ENCODE peak calls at places on chromosomes 12 and 14, in seven cellular contexts. One of them, this sample, is unnamed. For H3K9me3, the result is how much of the 10 kb centered on the place peaks cover.

GRCh38 chr12:22262309-22262708 is 72.2 kb downstream of the ST8SIA1 start:
- DNase-seq in naive thymus-derived CD4-positive, alpha-beta T cell: no peak
- DNase-seq in aorta: no peak
- DNase-seq in adrenal gland: no peak
- DNase-seq in CD8-positive, alpha-beta memory T cell: no peak
- DNase-seq in stomach: no peak
- DNase-seq in tibial artery: no peak
- DNase-seq in this sample: no peak

GRCh38 chr12:27822076-27822712 is 42.2 kb upstream of the MANSC4 start:
- DNase-seq in naive thymus-derived CD4-positive, alpha-beta T cell: peak
- DNase-seq in aorta: no peak
- DNase-seq in CD8-positive, alpha-beta memory T cell: peak
- DNase-seq in tibial artery: no peak
- DNase-seq in adrenal gland: no peak
- DNase-seq in stomach: no peak
- DNase-seq in this sample: no peak

GRCh38 chr14:63290741-63291286 is 27.9 kb downstream of the GPHB5 start:
- DNase-seq in stomach: no peak
- DNase-seq in CD8-positive, alpha-beta memory T cell: no peak
- DNase-seq in naive thymus-derived CD4-positive, alpha-beta T cell: no peak
- DNase-seq in aorta: no peak
- DNase-seq in adrenal gland: no peak
- DNase-seq in tibial artery: no peak
- DNase-seq in this sample: no peak

GRCh38 chr12:52672321-52672933 is 7.8 kb downstream of the KRT1 start:
- DNase-seq in adrenal gland: no peak
- DNase-seq in tibial artery: no peak
- DNase-seq in stomach: no peak
- DNase-seq in naive thymus-derived CD4-positive, alpha-beta T cell: no peak
- DNase-seq in aorta: no peak
- DNase-seq in CD8-positive, alpha-beta memory T cell: no peak
- DNase-seq in this sample: no peak

GRCh38 chr12:111598637-111599458 is at the start of gene ATXN2:
- DNase-seq in naive thymus-derived CD4-positive, alpha-beta T cell: no peak
- DNase-seq in stomach: peak
- DNase-seq in CD8-positive, alpha-beta memory T cell: no peak
- DNase-seq in aorta: peak
- DNase-seq in adrenal gland: peak
- DNase-seq in tibial artery: peak
- DNase-seq in this sample: peak

GRCh38 chr12:56530390-56531055 is 8.9 kb downstream of the RBMS2 start:
- DNase-seq in CD8-positive, alpha-beta memory T cell: no peak
- DNase-seq in naive thymus-derived CD4-positive, alpha-beta T cell: no peak
- DNase-seq in stomach: no peak
- DNase-seq in aorta: no peak
- DNase-seq in tibial artery: no peak
- DNase-seq in adrenal gland: no peak
- DNase-seq in this sample: no peak

GRCh38 chr12:26721800-26722199 is 111.2 kb downstream of the ITPR2 start:
- DNase-seq in aorta: no peak
- DNase-seq in tibial artery: no peak
- DNase-seq in adrenal gland: no peak
- DNase-seq in stomach: no peak
- DNase-seq in naive thymus-derived CD4-positive, alpha-beta T cell: no peak
- DNase-seq in CD8-positive, alpha-beta memory T cell: no peak
- DNase-seq in this sample: peak

GRCh38 chr12:116959198-116959460 is 48.4 kb downstream of the FBXW8 start:
- DNase-seq in aorta: no peak
- DNase-seq in CD8-positive, alpha-beta memory T cell: no peak
- DNase-seq in adrenal gland: no peak
- DNase-seq in stomach: no peak
- DNase-seq in tibial artery: no peak
- DNase-seq in naive thymus-derived CD4-positive, alpha-beta T cell: no peak
- DNase-seq in this sample: no peak

GRCh38 chr12:89098390-89099102 is 253.8 kb downstream of the DUSP6 start:
- DNase-seq in adrenal gland: no peak
- DNase-seq in naive thymus-derived CD4-positive, alpha-beta T cell: no peak
- DNase-seq in tibial artery: no peak
- DNase-seq in CD8-positive, alpha-beta memory T cell: no peak
- DNase-seq in aorta: no peak
- DNase-seq in stomach: peak
- DNase-seq in this sample: no peak

GRCh38 chr12:120886194-120887018 is 17.8 kb downstream of the SPPL3 start:
- DNase-seq in tibial artery: no peak
- DNase-seq in CD8-positive, alpha-beta memory T cell: peak
- DNase-seq in stomach: no peak
- DNase-seq in aorta: no peak
- DNase-seq in adrenal gland: no peak
- DNase-seq in naive thymus-derived CD4-positive, alpha-beta T cell: no peak
- DNase-seq in this sample: no peak

GRCh38 chr14:50003213-50004021 is 110.5 kb downstream of the ARF6 start:
- DNase-seq in CD8-positive, alpha-beta memory T cell: peak
- DNase-seq in aorta: peak
- DNase-seq in stomach: peak
- DNase-seq in tibial artery: peak
- DNase-seq in naive thymus-derived CD4-positive, alpha-beta T cell: peak
- DNase-seq in adrenal gland: peak
- DNase-seq in this sample: peak

GRCh38 chr14:91945776-91946305 is 1.7 kb downstream of the FBLN5 start:
- DNase-seq in naive thymus-derived CD4-positive, alpha-beta T cell: no peak
- DNase-seq in tibial artery: no peak
- DNase-seq in stomach: no peak
- DNase-seq in adrenal gland: no peak
- DNase-seq in CD8-positive, alpha-beta memory T cell: no peak
- DNase-seq in aorta: no peak
- DNase-seq in this sample: no peak

DNA sequence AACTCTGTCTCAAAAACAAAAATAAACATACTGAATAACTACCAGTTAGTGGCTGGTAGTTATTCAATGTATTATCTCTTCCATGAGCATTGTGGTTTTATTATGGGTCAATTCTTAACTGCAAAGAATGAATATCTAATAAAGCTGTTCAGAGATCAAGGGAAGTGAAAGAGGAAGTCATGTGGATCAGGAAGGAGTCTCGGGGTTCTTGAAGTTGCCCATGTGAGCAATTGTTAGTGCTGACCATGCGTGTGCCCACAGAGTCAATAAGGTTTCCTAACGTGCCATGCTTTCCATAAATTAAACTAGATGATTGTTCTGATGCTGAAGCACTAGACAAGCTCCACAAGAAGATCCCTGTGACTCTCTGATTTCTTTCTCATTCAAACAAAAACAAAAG is 136.5 kb upstream of the CPSF6 start:
- DNase-seq in aorta: no peak
- DNase-seq in naive thymus-derived CD4-positive, alpha-beta T cell: no peak
- DNase-seq in CD8-positive, alpha-beta memory T cell: no peak
- DNase-seq in adrenal gland: peak
- DNase-seq in stomach: no peak
- DNase-seq in tibial artery: peak
- DNase-seq in this sample: peak
- H3K27ac ChIP-seq in aorta: no peak
- H3K27ac ChIP-seq in naive thymus-derived CD4-positive, alpha-beta T cell: no peak
- H3K27ac ChIP-seq in CD8-positive, alpha-beta memory T cell: no peak
- H3K27ac ChIP-seq in adrenal gland: no peak
- H3K27ac ChIP-seq in stomach: no peak
- H3K27ac ChIP-seq in tibial artery: no peak
- H3K27ac ChIP-seq in this sample: no peak

DNA sequence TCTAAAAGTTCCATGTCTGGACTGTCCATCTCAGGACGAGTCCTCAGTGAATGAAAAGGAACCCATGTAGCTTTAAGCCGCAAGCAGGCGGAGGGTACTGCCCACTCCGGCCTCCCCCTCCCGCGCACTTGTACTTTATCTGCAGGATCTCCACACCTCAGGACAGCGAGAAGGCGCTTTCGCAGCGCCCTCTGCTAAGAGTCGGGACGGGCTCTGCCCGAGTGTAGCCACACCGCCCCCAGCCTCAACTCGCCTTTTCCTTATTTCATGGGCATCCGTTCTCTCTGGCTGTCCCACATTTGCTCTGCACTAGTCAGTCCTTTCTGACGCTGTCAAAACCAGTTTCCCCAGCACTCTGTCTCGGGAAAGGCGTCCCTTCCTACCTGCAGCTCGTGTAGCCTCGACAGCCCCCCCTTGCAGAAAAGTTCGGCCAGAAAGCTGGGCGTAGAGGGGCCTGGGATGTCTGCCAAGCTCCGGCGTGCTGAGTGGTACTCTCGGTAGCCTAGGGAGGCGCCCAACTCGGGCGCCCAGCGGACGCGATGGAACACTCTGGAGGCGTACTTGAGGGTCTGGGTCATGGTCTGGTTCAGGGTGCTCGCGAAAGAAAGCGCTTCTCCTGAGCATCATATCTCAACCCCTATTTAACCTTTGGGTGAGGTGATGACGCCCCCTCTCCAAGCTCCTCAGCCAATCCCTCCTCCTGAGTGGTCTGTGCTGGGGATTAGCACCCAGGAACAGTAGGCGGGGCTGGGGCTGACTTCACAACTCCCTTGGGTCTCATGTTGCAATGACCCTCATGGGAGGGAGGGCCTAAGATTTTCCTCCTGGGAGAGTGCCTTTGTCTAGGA is at the start of gene CYP27B1:
- DNase-seq in adrenal gland: peak
- DNase-seq in CD8-positive, alpha-beta memory T cell: no peak
- DNase-seq in stomach: no peak
- DNase-seq in tibial artery: no peak
- DNase-seq in aorta: no peak
- DNase-seq in naive thymus-derived CD4-positive, alpha-beta T cell: no peak
- DNase-seq in this sample: no peak
- H3K4me3 ChIP-seq in adrenal gland: no peak
- H3K4me3 ChIP-seq in CD8-positive, alpha-beta memory T cell: peak
- H3K4me3 ChIP-seq in stomach: peak
- H3K4me3 ChIP-seq in tibial artery: peak
- H3K4me3 ChIP-seq in aorta: no peak
- H3K4me3 ChIP-seq in naive thymus-derived CD4-positive, alpha-beta T cell: peak
- H3K4me3 ChIP-seq in this sample: no peak

GRCh38 chr14:26332966-26333365 is 264.9 kb downstream of the NOVA1 start:
- DNase-seq in CD8-positive, alpha-beta memory T cell: no peak
- DNase-seq in stomach: no peak
- DNase-seq in adrenal gland: no peak
- DNase-seq in aorta: peak
- DNase-seq in tibial artery: peak
- DNase-seq in naive thymus-derived CD4-positive, alpha-beta T cell: no peak
- DNase-seq in this sample: no peak
- H3K9me3 ChIP-seq in CD8-positive, alpha-beta memory T cell: under half
- H3K9me3 ChIP-seq in stomach: under half
- H3K9me3 ChIP-seq in adrenal gland: under half
- H3K9me3 ChIP-seq in aorta: under half
- H3K9me3 ChIP-seq in tibial artery: under half
- H3K9me3 ChIP-seq in naive thymus-derived CD4-positive, alpha-beta T cell: under half
- H3K9me3 ChIP-seq in this sample: under half

DNA sequence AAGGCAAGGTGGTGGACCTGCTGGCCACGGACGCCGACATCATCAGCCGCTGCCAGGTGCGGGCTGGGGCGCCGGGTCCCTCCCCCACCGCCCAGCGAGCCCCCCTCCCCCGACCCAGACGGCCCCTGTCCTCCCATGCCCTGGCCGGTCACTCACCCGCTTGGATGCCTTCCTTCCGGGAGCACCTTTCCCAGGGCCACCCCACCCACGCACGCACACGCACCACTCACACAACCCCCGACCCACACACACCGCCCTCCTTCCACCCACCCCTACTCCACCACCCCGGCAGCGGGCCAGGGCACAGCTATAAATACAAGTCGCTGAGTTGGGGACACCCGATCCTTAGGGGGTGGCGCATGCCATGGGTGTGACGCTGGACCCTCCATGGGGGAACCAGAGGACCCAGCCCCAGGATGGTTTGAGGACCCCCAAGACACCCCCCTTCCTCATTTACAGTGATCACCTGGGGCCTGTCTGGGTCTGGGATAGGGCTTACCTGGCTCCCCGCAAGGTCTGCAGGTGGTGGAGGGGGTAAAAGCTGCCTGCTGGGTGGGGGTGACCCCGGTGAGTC is 465 bp downstream of the ADSS1 start:
- DNase-seq in aorta: peak
- DNase-seq in tibial artery: peak
- DNase-seq in stomach: peak
- DNase-seq in CD8-positive, alpha-beta memory T cell: no peak
- DNase-seq in adrenal gland: peak
- DNase-seq in naive thymus-derived CD4-positive, alpha-beta T cell: no peak
- DNase-seq in this sample: peak
- H3K27ac ChIP-seq in aorta: peak
- H3K27ac ChIP-seq in tibial artery: peak
- H3K27ac ChIP-seq in stomach: peak
- H3K27ac ChIP-seq in CD8-positive, alpha-beta memory T cell: peak
- H3K27ac ChIP-seq in adrenal gland: peak
- H3K27ac ChIP-seq in naive thymus-derived CD4-positive, alpha-beta T cell: peak
- H3K27ac ChIP-seq in this sample: no peak

DNA sequence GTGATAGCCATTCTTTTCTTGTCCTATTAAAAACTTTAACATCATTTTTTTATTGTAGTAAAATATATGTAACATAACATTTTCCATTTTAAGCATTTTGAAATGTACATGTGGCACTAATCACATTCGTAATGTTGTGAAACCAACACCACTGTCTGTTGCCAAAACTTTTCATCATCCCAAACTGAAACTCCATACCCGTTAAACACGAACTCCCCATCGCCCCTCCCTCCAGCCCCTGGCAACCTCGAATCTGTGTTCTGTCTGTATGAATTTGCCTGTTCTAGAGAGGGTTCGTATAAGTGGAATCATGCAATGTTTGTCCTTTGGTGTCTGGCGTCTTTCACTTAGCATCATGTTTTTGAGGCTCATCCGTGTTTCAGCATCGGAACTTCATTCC is 75.8 kb downstream of the CCDC92 start:
- DNase-seq in CD8-positive, alpha-beta memory T cell: no peak
- DNase-seq in adrenal gland: no peak
- DNase-seq in stomach: no peak
- DNase-seq in aorta: no peak
- DNase-seq in naive thymus-derived CD4-positive, alpha-beta T cell: no peak
- DNase-seq in tibial artery: no peak
- DNase-seq in this sample: no peak
- H3K4me3 ChIP-seq in CD8-positive, alpha-beta memory T cell: no peak
- H3K4me3 ChIP-seq in adrenal gland: no peak
- H3K4me3 ChIP-seq in stomach: no peak
- H3K4me3 ChIP-seq in aorta: no peak
- H3K4me3 ChIP-seq in naive thymus-derived CD4-positive, alpha-beta T cell: no peak
- H3K4me3 ChIP-seq in tibial artery: no peak
- H3K4me3 ChIP-seq in this sample: no peak

GRCh38 chr14:26104686-26105085 is 493.1 kb downstream of the NOVA1 start:
- DNase-seq in adrenal gland: no peak
- DNase-seq in CD8-positive, alpha-beta memory T cell: no peak
- DNase-seq in tibial artery: no peak
- DNase-seq in aorta: no peak
- DNase-seq in naive thymus-derived CD4-positive, alpha-beta T cell: no peak
- DNase-seq in stomach: no peak
- DNase-seq in this sample: no peak
- H3K9me3 ChIP-seq in adrenal gland: under half
- H3K9me3 ChIP-seq in CD8-positive, alpha-beta memory T cell: under half
- H3K9me3 ChIP-seq in tibial artery: under half
- H3K9me3 ChIP-seq in aorta: under half
- H3K9me3 ChIP-seq in naive thymus-derived CD4-positive, alpha-beta T cell: under half
- H3K9me3 ChIP-seq in stomach: under half
- H3K9me3 ChIP-seq in this sample: under half

GRCh38 chr12:99495797-99496196 is 151.8 kb upstream of the GARIN6 start:
- DNase-seq in CD8-positive, alpha-beta memory T cell: no peak
- DNase-seq in tibial artery: no peak
- DNase-seq in naive thymus-derived CD4-positive, alpha-beta T cell: no peak
- DNase-seq in adrenal gland: no peak
- DNase-seq in aorta: no peak
- DNase-seq in stomach: no peak
- DNase-seq in this sample: no peak

GRCh38 chr12:99498756-99499155 is 148.8 kb upstream of the GARIN6 start:
- DNase-seq in stomach: no peak
- DNase-seq in CD8-positive, alpha-beta memory T cell: no peak
- DNase-seq in tibial artery: no peak
- DNase-seq in aorta: no peak
- DNase-seq in adrenal gland: no peak
- DNase-seq in naive thymus-derived CD4-positive, alpha-beta T cell: no peak
- DNase-seq in this sample: no peak
- H3K27ac ChIP-seq in stomach: no peak
- H3K27ac ChIP-seq in CD8-positive, alpha-beta memory T cell: no peak
- H3K27ac ChIP-seq in tibial artery: no peak
- H3K27ac ChIP-seq in aorta: no peak
- H3K27ac ChIP-seq in adrenal gland: no peak
- H3K27ac ChIP-seq in naive thymus-derived CD4-positive, alpha-beta T cell: no peak
- H3K27ac ChIP-seq in this sample: no peak

GRCh38 chr12:131783915-131784541 is 44.2 kb upstream of the MMP17 start:
- DNase-seq in naive thymus-derived CD4-positive, alpha-beta T cell: no peak
- DNase-seq in tibial artery: no peak
- DNase-seq in aorta: no peak
- DNase-seq in CD8-positive, alpha-beta memory T cell: no peak
- DNase-seq in adrenal gland: peak
- DNase-seq in stomach: no peak
- DNase-seq in this sample: no peak
- H3K4me3 ChIP-seq in naive thymus-derived CD4-positive, alpha-beta T cell: no peak
- H3K4me3 ChIP-seq in tibial artery: peak
- H3K4me3 ChIP-seq in aorta: no peak
- H3K4me3 ChIP-seq in CD8-positive, alpha-beta memory T cell: no peak
- H3K4me3 ChIP-seq in adrenal gland: no peak
- H3K4me3 ChIP-seq in stomach: no peak
- H3K4me3 ChIP-seq in this sample: no peak

This sample was measured in small intestine.